ENCODE peak calls at places on chromosome 9, in eight cellular contexts. Z, J, F, M, N, A, Q and C are unnamed samples.

GRCh38 chr9:131677051-131677444 is 62.8 kb downstream of the RAPGEF1 start:
- DNase-seq in Z (no peak), J (no peak), F (peak; percentile 51), M (no peak), N (no peak), A (no peak), Q (no peak), C (no peak)

GRCh38 chr9:129850821-129851540 is 15.7 kb downstream of the USP20 start:
- DNase-seq in Z (no peak), J (no peak), F (no peak), M (no peak), N (no peak), A (no peak), Q (no peak), C (no peak)

GRCh38 chr9:36995927-36996471 is 38.1 kb downstream of the PAX5 start:
- DNase-seq in Z (peak; percentile 28), J (peak; percentile 51), F (peak; percentile 35), M (no peak), N (no peak), A (no peak), Q (peak; percentile 43), C (peak; percentile 71)

GRCh38 chr9:19998823-19999455 is 210.1 kb upstream of the SLC24A2 start:
- DNase-seq in Z (no peak), J (no peak), F (peak; percentile 25), M (no peak), N (no peak), A (no peak), Q (no peak), C (no peak)

GRCh38 chr9:69919461-69920061 is 98.9 kb downstream of the CFAP95 start:
- DNase-seq in Z (no peak), J (peak; percentile 75), F (peak; percentile 71), M (peak; percentile 43), N (peak; percentile 57), A (peak; percentile 44), Q (no peak), C (peak; percentile 59)

GRCh38 chr9:90793729-90794128 is 7.9 kb upstream of the SYK start:
- DNase-seq in Z (no peak), J (no peak), F (no peak), M (no peak), N (no peak), A (no peak), Q (no peak), C (no peak)

GRCh38 chr9:120759755-120760400 is 33.3 kb downstream of the FBXW2 start:
- DNase-seq in Z (no peak), J (no peak), F (no peak), M (no peak), N (no peak), A (no peak), Q (no peak), C (no peak)

GRCh38 chr9:129416831-129417604 is 203.9 kb downstream of the C9orf50 start:
- DNase-seq in Z (no peak), J (no peak), F (no peak), M (peak; percentile 14), N (peak; percentile 22), A (no peak), Q (no peak), C (no peak)

GRCh38 chr9:98989036-98990000 is 45.6 kb downstream of the COL15A1 start:
- DNase-seq in Z (no peak), J (no peak), F (peak; percentile 100), M (no peak), N (no peak), A (peak; percentile 90), Q (no peak), C (peak; percentile 75)

GRCh38 chr9:120733190-120733589 is 18.9 kb upstream of the MEGF9 start:
- DNase-seq in Z (no peak), J (no peak), F (peak; percentile 55), M (no peak), N (no peak), A (peak; percentile 17), Q (peak; percentile 69), C (no peak)

GRCh38 chr9:16671591-16672137 is 198.8 kb downstream of the BNC2 start:
- DNase-seq in Z (no peak), J (no peak), F (peak; percentile 85), M (peak; percentile 97), N (peak; percentile 77), A (peak; percentile 20), Q (no peak), C (no peak)

GRCh38 chr9:137347928-137348327 is 45.9 kb upstream of the NRARP start:
- DNase-seq in Z (no peak), J (no peak), F (no peak), M (no peak), N (no peak), A (no peak), Q (no peak), C (no peak)

GRCh38 chr9:93224591-93224990 is 40.7 kb downstream of the WNK2 start:
- DNase-seq in Z (no peak), J (no peak), F (no peak), M (no peak), N (peak; percentile 67), A (no peak), Q (no peak), C (no peak)

GRCh38 chr9:32251539-32251938 is 132.9 kb upstream of the ACO1 start:
- DNase-seq in Z (no peak), J (peak; percentile 79), F (peak; percentile 21), M (peak; percentile 33), N (no peak), A (no peak), Q (no peak), C (peak; percentile 30)

GRCh38 chr9:121434946-121435345 is 64.7 kb downstream of the GGTA1 start:
- DNase-seq in Z (no peak), J (no peak), F (peak; percentile 69), M (no peak), N (no peak), A (no peak), Q (no peak), C (no peak)

GRCh38 chr9:129751841-129752801 is 721 bp downstream of the PTGES start:
- DNase-seq in Z (no peak), J (no peak), F (peak; percentile 30), M (no peak), N (no peak), A (no peak), Q (no peak), C (no peak)

GRCh38 chr9:129239946-129240490 is 62.0 kb upstream of the IER5L start:
- DNase-seq in Z (no peak), J (no peak), F (no peak), M (no peak), N (no peak), A (no peak), Q (no peak), C (no peak)

GRCh38 chr9:114153761-114154596 is 1.4 kb upstream of the COL27A1 start:
- DNase-seq in Z (no peak), J (no peak), F (no peak), M (peak; percentile 28), N (no peak), A (peak; percentile 24), Q (no peak), C (peak; percentile 42)

GRCh38 chr9:70257991-70258691 is 637 bp upstream of the SMC5 start:
- DNase-seq in Z (no peak), J (peak; percentile 73), F (peak; percentile 64), M (no peak), N (peak; percentile 52), A (no peak), Q (no peak), C (no peak)

GRCh38 chr9:130689937-130690700 is 3.5 kb upstream of the EXOSC2 start:
- DNase-seq in Z (no peak), J (peak; percentile 82), F (peak; percentile 98), M (peak; percentile 85), N (no peak), A (no peak), Q (no peak), C (peak; percentile 65)

GRCh38 chr9:23733495-23734078 is 92.5 kb downstream of the ELAVL2 start:
- DNase-seq in Z (no peak), J (no peak), F (no peak), M (no peak), N (no peak), A (no peak), Q (no peak), C (no peak)

GRCh38 chr9:133948571-133949485 is 43.3 kb downstream of the VAV2 start:
- DNase-seq in Z (no peak), J (no peak), F (no peak), M (no peak), N (no peak), A (no peak), Q (no peak), C (no peak)

GRCh38 chr9:71552480-71552879 is 215.8 kb downstream of the CEMIP2 start:
- DNase-seq in Z (no peak), J (peak; percentile 13), F (no peak), M (peak; percentile 92), N (peak; percentile 67), A (no peak), Q (no peak), C (no peak)

GRCh38 chr9:125784286-125785049 is 37.3 kb downstream of the PBX3 start:
- DNase-seq in Z (no peak), J (no peak), F (peak; percentile 85), M (no peak), N (no peak), A (no peak), Q (no peak), C (no peak)

GRCh38 chr9:116042321-116042720 is 111.3 kb upstream of the PAPPA start:
- DNase-seq in Z (no peak), J (no peak), F (no peak), M (no peak), N (no peak), A (no peak), Q (no peak), C (no peak)

GRCh38 chr9:95100071-95100627 is 217.4 kb downstream of the FANCC start:
- DNase-seq in Z (no peak), J (no peak), F (peak; percentile 41), M (no peak), N (no peak), A (no peak), Q (no peak), C (no peak)

GRCh38 chr9:125747053-125747764 is at the start of gene PBX3:
- DNase-seq in Z (peak; percentile 36), J (peak; percentile 50), F (peak; percentile 40), M (no peak), N (peak; percentile 66), A (no peak), Q (peak; percentile 52), C (no peak)